ENCODE peak calls at places on chromosomes 1 and 21, in four cellular contexts. One of them, this sample, is unnamed.
A peak's percentile ranks its signal among the peaks of the same experiment; 100 is the strongest.

GRCh38 chr1:61851849-61852692 is 109.8 kb downstream of the PATJ start:
- DNase-seq in HepG2: peak; percentile 47
- DNase-seq in GM12878: no peak
- DNase-seq in K562: peak; percentile 22
- DNase-seq in this sample: peak; percentile 56

GRCh38 chr21:26850116-26850643 is 5.0 kb upstream of the ADAMTS1 start:
- DNase-seq in K562: no peak
- DNase-seq in HepG2: peak; percentile 36
- DNase-seq in GM12878: peak; percentile 0
- DNase-seq in this sample: peak; percentile 2

GRCh38 chr1:220824031-220824989 is 37.6 kb downstream of the MTARC1 start:
- DNase-seq in GM12878: no peak
- DNase-seq in K562: no peak
- DNase-seq in HepG2: peak; percentile 15
- DNase-seq in this sample: no peak

GRCh38 chr1:208030320-208031091 is 119.6 kb upstream of the CD34 start:
- DNase-seq in GM12878: no peak
- DNase-seq in K562: no peak
- DNase-seq in HepG2: no peak
- DNase-seq in this sample: no peak

GRCh38 chr1:66938618-66939017 is 13.8 kb downstream of the MIER1 start:
- DNase-seq in GM12878: no peak
- DNase-seq in K562: no peak
- DNase-seq in HepG2: peak; percentile 7
- DNase-seq in this sample: no peak

GRCh38 chr1:6234502-6235295 is 1.1 kb downstream of the ICMT start:
- DNase-seq in K562: no peak
- DNase-seq in HepG2: no peak
- DNase-seq in GM12878: no peak
- DNase-seq in this sample: no peak

GRCh38 chr1:37657620-37658412 is 23.1 kb upstream of the RSPO1 start:
- DNase-seq in K562: no peak
- DNase-seq in HepG2: peak; percentile 15
- DNase-seq in GM12878: no peak
- DNase-seq in this sample: no peak

GRCh38 chr1:53406551-53407235 is 52.5 kb upstream of the DMRTB1 start:
- DNase-seq in HepG2: no peak
- DNase-seq in K562: no peak
- DNase-seq in GM12878: no peak
- DNase-seq in this sample: no peak

GRCh38 chr1:245874942-245875580 is 632.0 kb downstream of the SMYD3 start:
- DNase-seq in K562: peak; percentile 35
- DNase-seq in HepG2: no peak
- DNase-seq in GM12878: no peak
- DNase-seq in this sample: no peak

GRCh38 chr1:180614746-180615145 is 17.1 kb upstream of the XPR1 start:
- DNase-seq in HepG2: no peak
- DNase-seq in K562: no peak
- DNase-seq in GM12878: no peak
- DNase-seq in this sample: no peak
- TF ChIP-seq ZBTB33 in HepG2: no peak
- TF ChIP-seq ZBTB33 in K562: no peak
- TF ChIP-seq ZBTB33 in GM12878: no peak
- TF ChIP-seq ZBTB33 in this sample: no peak

GRCh38 chr1:64867266-64867665 is 99.1 kb downstream of the JAK1 start:
- DNase-seq in GM12878: no peak
- DNase-seq in K562: no peak
- DNase-seq in HepG2: no peak
- DNase-seq in this sample: no peak

GRCh38 chr1:64866689-64867088 is 99.7 kb downstream of the JAK1 start:
- DNase-seq in K562: no peak
- DNase-seq in GM12878: no peak
- DNase-seq in HepG2: no peak
- DNase-seq in this sample: no peak

GRCh38 chr1:64865105-64865757 is 101.1 kb downstream of the JAK1 start:
- DNase-seq in K562: no peak
- DNase-seq in HepG2: no peak
- DNase-seq in GM12878: no peak
- DNase-seq in this sample: no peak

GRCh38 chr1:64861611-64862010 is 104.7 kb downstream of the JAK1 start:
- DNase-seq in HepG2: peak; percentile 31
- DNase-seq in GM12878: no peak
- DNase-seq in K562: no peak
- DNase-seq in this sample: no peak

DNA sequence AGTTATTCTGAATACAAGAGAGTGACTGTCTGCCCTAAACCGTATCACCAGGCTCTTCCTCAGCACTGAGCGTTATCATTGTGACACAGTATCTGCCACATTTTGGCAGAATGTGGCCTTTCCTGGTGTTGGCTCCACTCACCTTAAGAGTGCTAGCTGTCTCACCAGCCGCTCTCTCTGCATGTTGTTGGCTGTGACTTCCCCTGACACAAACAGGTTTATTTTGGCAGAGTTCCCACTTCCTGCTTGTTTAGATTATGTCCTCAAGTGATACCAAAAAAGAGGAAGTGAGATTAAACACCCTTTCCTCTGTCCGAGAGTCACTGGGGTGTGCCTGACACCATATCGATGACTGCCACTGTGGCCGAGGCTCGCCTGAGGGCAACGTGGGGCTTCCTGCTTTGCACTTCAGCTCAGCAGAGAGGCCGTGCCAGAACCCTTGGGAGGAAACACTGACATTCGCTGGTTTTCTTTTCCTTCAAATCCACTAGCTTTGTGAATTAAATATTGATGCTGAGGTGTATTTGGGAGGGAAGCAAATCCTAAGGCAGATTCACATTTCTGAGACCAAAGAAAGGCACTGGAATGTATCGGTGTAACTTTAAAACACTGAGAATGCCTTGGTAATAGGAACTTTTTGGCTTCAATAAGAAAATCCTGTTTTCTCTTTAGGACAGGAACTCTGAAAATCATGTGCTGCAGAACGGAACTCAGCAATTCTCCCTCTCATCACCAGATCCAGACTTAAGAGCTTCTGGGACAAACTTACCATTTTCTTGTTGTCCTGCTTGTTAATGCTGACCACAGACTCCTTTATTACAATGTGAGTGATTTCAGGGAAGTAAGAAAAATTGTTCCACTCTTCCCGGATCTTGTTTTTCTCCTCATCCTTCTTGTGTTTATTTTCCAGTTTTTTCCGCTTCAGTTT is 102.1 kb downstream of the JAK1 start:
- DNase-seq in GM12878: peak; percentile 92
- DNase-seq in HepG2: no peak
- DNase-seq in K562: peak; percentile 61
- DNase-seq in this sample: peak; percentile 33
- H3K36me3 ChIP-seq in GM12878: peaks cover 9% of the 10 kb centered on the region
- H3K36me3 ChIP-seq in HepG2: peaks cover 60% of the 10 kb centered on the region
- H3K36me3 ChIP-seq in K562: peaks cover 51% of the 10 kb centered on the region
- H3K36me3 ChIP-seq in this sample: no peaks in the 10 kb centered on the region

DNA sequence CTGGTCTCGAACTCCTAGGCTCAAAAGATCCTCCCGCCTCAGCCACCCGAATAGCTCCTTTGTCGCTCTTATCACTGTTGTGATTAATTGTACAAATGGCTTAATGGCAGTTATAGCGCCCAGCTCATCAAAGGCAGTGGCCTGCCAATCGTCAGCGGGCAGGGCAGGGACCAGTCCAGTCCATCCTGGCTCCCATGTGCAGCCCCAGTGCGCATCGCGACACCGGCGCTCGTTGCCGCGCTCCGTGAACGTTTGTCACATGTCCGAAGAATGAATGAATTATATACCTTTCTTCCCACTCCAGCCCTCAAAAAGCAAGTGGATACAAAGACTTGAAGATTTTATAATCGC is 18.4 kb downstream of the MTX1 start:
- DNase-seq in K562: peak; percentile 61
- DNase-seq in HepG2: peak; percentile 38
- DNase-seq in GM12878: no peak
- DNase-seq in this sample: no peak
- TF ChIP-seq ATF3 in K562: no peak
- TF ChIP-seq ATF3 in HepG2: no peak
- TF ChIP-seq ATF3 in GM12878: no peak
- TF ChIP-seq ATF3 in this sample: no peak

DNA sequence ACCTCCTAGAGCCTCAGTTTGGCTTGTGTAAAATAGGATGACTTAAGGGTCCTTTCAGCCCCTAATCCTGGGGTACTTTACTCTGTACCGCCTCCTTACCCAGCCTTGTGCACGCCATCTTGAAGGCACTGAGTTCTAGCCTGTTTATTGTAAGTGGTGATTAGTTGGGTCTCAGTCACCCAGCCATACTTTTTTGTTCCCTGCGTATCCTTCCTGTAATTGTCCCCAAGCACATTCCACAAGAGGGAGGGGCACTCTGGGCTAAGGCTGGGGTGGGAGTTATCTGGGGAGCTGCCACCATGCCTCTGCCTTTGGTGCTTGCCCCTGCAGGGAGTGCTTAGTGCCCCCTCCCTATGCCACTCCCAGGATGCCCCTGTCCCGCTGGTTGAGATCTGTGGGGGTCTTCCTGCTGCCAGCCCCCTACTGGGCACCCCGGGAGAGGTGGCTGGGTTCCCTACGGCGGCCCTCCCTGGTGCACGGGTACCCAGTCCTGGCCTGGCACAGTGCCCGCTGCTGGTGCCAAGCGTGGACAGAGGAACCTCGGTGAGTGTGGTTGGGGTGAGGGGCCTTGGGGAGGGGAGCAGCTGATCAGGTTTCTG is 856 bp downstream of the FDPS start:
- DNase-seq in K562: peak; percentile 54
- DNase-seq in HepG2: no peak
- DNase-seq in GM12878: no peak
- DNase-seq in this sample: no peak
- TF ChIP-seq ZBTB33 in K562: no peak
- TF ChIP-seq ZBTB33 in HepG2: no peak
- TF ChIP-seq ZBTB33 in GM12878: no peak
- TF ChIP-seq ZBTB33 in this sample: no peak

GRCh38 chr1:36300526-36300925 is 5.6 kb upstream of the SH3D21 start:
- DNase-seq in HepG2: no peak
- DNase-seq in K562: no peak
- DNase-seq in GM12878: no peak
- DNase-seq in this sample: no peak

GRCh38 chr1:36298640-36299039 is 7.5 kb upstream of the SH3D21 start:
- DNase-seq in GM12878: no peak
- DNase-seq in HepG2: no peak
- DNase-seq in K562: no peak
- DNase-seq in this sample: no peak

GRCh38 chr1:36295390-36295789 is 10.8 kb upstream of the SH3D21 start:
- DNase-seq in K562: no peak
- DNase-seq in HepG2: no peak
- DNase-seq in GM12878: no peak
- DNase-seq in this sample: no peak

GRCh38 chr1:36301220-36301619 is 4.9 kb upstream of the SH3D21 start:
- DNase-seq in K562: no peak
- DNase-seq in HepG2: no peak
- DNase-seq in GM12878: no peak
- DNase-seq in this sample: no peak

DNA sequence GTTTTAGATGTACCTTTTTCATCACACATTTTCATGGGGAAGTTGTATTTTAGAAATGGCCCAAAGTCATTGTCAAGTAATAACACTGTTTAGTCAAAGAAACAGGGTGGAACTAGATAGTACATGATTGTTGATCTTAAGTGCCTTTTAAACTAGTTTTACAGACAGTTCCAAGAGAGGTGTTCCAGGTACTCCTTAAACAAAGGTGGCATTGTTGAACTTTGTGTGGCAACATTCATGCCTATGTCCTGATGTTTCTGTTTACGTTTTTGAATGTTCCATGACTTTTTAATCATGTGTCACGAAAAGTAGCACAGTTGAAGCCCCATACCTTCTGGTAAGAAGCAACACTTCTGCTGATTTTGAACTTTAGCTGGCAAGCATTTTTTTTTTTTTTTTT is 9.1 kb upstream of the SH3D21 start:
- DNase-seq in GM12878: no peak
- DNase-seq in K562: no peak
- DNase-seq in HepG2: peak; percentile 58
- DNase-seq in this sample: no peak
- H3K36me3 ChIP-seq in GM12878: peaks cover 23% of the 10 kb centered on the region
- H3K36me3 ChIP-seq in K562: peaks cover 94% of the 10 kb centered on the region
- H3K36me3 ChIP-seq in HepG2: peaks cover 79% of the 10 kb centered on the region
- H3K36me3 ChIP-seq in this sample: peaks cover 75% of the 10 kb centered on the region

GRCh38 chr1:110283677-110284076 is 55.5 kb upstream of the RBM15 start:
- DNase-seq in GM12878: no peak
- DNase-seq in HepG2: no peak
- DNase-seq in K562: no peak
- DNase-seq in this sample: no peak

GRCh38 chr1:110286564-110286963 is 52.6 kb upstream of the RBM15 start:
- DNase-seq in K562: no peak
- DNase-seq in HepG2: no peak
- DNase-seq in GM12878: peak; percentile 13
- DNase-seq in this sample: no peak

GRCh38 chr1:110282395-110282794 is 56.8 kb upstream of the RBM15 start:
- DNase-seq in GM12878: no peak
- DNase-seq in K562: no peak
- DNase-seq in HepG2: no peak
- DNase-seq in this sample: no peak

GRCh38 chr1:110288111-110288510 is 51.1 kb upstream of the RBM15 start:
- DNase-seq in K562: no peak
- DNase-seq in HepG2: no peak
- DNase-seq in GM12878: no peak
- DNase-seq in this sample: no peak

GRCh38 chr1:110285316-110285715 is 53.9 kb upstream of the RBM15 start:
- DNase-seq in GM12878: no peak
- DNase-seq in K562: no peak
- DNase-seq in HepG2: no peak
- DNase-seq in this sample: no peak
- TF ChIP-seq ATF3 in GM12878: no peak
- TF ChIP-seq ATF3 in K562: no peak
- TF ChIP-seq ATF3 in HepG2: no peak
- TF ChIP-seq ATF3 in this sample: no peak

GRCh38 chr1:79887059-79887458 is 880.5 kb upstream of the ADGRL4 start:
- DNase-seq in HepG2: no peak
- DNase-seq in GM12878: no peak
- DNase-seq in K562: no peak
- DNase-seq in this sample: no peak

DNA sequence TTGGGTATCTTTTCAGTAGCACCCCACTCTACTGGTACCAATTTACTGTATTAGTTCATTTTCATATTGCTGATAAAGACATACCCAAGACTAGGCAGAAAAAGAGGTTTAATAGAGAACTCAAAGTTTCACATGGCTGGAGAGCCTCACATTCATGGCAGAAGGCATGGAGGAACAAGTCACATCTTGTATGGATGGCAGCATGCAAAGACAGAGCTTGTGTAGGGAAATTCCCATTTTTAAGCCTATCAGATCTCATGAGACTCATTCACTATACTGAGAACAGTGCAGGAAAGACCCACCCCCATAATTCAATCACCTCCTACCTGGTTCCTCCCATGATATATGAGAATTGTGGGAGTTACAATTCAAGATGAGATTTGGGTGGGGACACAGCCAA is 878.6 kb upstream of the ADGRL4 start:
- DNase-seq in GM12878: no peak
- DNase-seq in K562: no peak
- DNase-seq in HepG2: no peak
- DNase-seq in this sample: no peak
- TF ChIP-seq ZBTB33 in GM12878: no peak
- TF ChIP-seq ZBTB33 in K562: no peak
- TF ChIP-seq ZBTB33 in HepG2: no peak
- TF ChIP-seq ZBTB33 in this sample: no peak

GRCh38 chr1:25829046-25829445 is 9.3 kb downstream of the MTFR1L start:
- DNase-seq in GM12878: no peak
- DNase-seq in HepG2: no peak
- DNase-seq in K562: no peak
- DNase-seq in this sample: no peak
- H3K36me3 ChIP-seq in GM12878: peaks cover 9% of the 10 kb centered on the region
- H3K36me3 ChIP-seq in HepG2: peaks cover 78% of the 10 kb centered on the region
- H3K36me3 ChIP-seq in K562: peaks cover 94% of the 10 kb centered on the region
- H3K36me3 ChIP-seq in this sample: peaks cover 50% of the 10 kb centered on the region

This sample was measured in HCT116.